ENCODE peak calls at places on chromosomes 7 and 10, in eight cellular contexts. S is right cardiac atrium, G is tibial artery, P is brain pericyte, F is ureter, Q is NCI-H524, T is NCI-H2081 treated with DMSO at 0.1 percent for 48 hours, N is iris pigment epithelial cell. L is an unnamed sample.

GRCh38 chr10:30096564-30096963 is 37.2 kb upstream of the JCAD start:
- DNase-seq in F (no peak), S (no peak), P (no peak), N (no peak), Q (no peak), G (no peak), T (no peak), L (no peak)

GRCh38 chr7:39488467-39489393 is 77.5 kb upstream of the YAE1 start:
- DNase-seq in T (no peak), G (no peak), P (no peak), S (no peak), F (no peak), N (no peak), Q (no peak), L (no peak)

GRCh38 chr10:61821153-61821552 is 80.3 kb upstream of the ARID5B start:
- DNase-seq in G (no peak), P (no peak), N (peak), T (no peak), Q (no peak), F (no peak), S (no peak), L (no peak)

GRCh38 chr7:38822556-38822955 is 86.4 kb downstream of the VPS41 start:
- DNase-seq in S (no peak), N (peak), G (no peak), F (no peak), P (no peak), T (no peak), Q (no peak), L (no peak)

GRCh38 chr7:84009051-84009450 is 185.5 kb downstream of the SEMA3A start:
- DNase-seq in G (no peak), S (no peak), N (no peak), T (no peak), Q (no peak), P (no peak), F (no peak), L (no peak)

GRCh38 chr7:92880212-92881090 is 44.1 kb upstream of the CDK6 start:
- DNase-seq in T (no peak), S (no peak), F (no peak), N (peak), P (no peak), G (no peak), Q (peak), L (no peak)

GRCh38 chr7:106794276-106795136 is 70.6 kb upstream of the PIK3CG start:
- DNase-seq in Q (peak), F (no peak), T (no peak), N (no peak), S (no peak), G (no peak), P (no peak), L (no peak)

GRCh38 chr7:139972000-139972399 is 90.8 kb downstream of the PARP12 start:
- DNase-seq in F (no peak), S (no peak), Q (no peak), N (no peak), P (no peak), T (no peak), G (no peak), L (no peak)

GRCh38 chr7:139782932-139783331 is 5.1 kb upstream of the HIPK2 start:
- DNase-seq in N (no peak), Q (no peak), S (no peak), G (no peak), P (no peak), F (no peak), T (no peak), L (no peak)

GRCh38 chr10:85008493-85009181 is 680.2 kb downstream of the CCSER2 start:
- DNase-seq in G (no peak), T (no peak), S (no peak), N (no peak), Q (no peak), F (no peak), P (no peak), L (peak)

GRCh38 chr7:100673942-100674431 is 447 bp downstream of the GNB2 start:
- DNase-seq in Q (peak), N (peak), S (peak), F (no peak), G (peak), P (no peak), T (no peak), L (peak)

GRCh38 chr7:44293561-44294324 is 31.7 kb downstream of the CAMK2B start:
- DNase-seq in N (no peak), Q (no peak), S (peak), G (peak), P (no peak), F (peak), T (no peak), L (peak)

GRCh38 chr7:119969054-119969453 is 303.9 kb upstream of the KCND2 start:
- DNase-seq in S (no peak), T (no peak), G (no peak), Q (no peak), N (no peak), P (no peak), F (no peak), L (no peak)

GRCh38 chr7:25852249-25852994 is 299.6 kb upstream of the NFE2L3 start:
- DNase-seq in Q (no peak), T (no peak), S (peak), G (peak), P (no peak), N (peak), F (no peak), L (no peak)